ENCODE peak calls at places on chromosome 9, in five cellular contexts. X, Q, G, K and L are unnamed samples.
A peak's percentile ranks its signal among the peaks of the same experiment; 100 is the strongest.

GRCh38 chr9:2116073-2116472 is 100.9 kb downstream of the SMARCA2 start:
- DNase-seq in X (no peak), Q (peak; percentile 70), G (peak; percentile 67), K (no peak), L (no peak)

GRCh38 chr9:33233659-33234335 is 6.2 kb upstream of the SPINK4 start:
- DNase-seq in X (no peak), Q (no peak), G (no peak), K (no peak), L (peak; percentile 4)

GRCh38 chr9:129888085-129888808 is 53.0 kb downstream of the USP20 start:
- DNase-seq in X (no peak), Q (no peak), G (no peak), K (peak; percentile 100), L (peak; percentile 99)

GRCh38 chr9:126009047-126009446 is 261.9 kb downstream of the PBX3 start:
- DNase-seq in X (no peak), Q (no peak), G (peak; percentile 23), K (no peak), L (no peak)

GRCh38 chr9:125966456-125966855 is 219.3 kb downstream of the PBX3 start:
- DNase-seq in X (no peak), Q (no peak), G (no peak), K (no peak), L (no peak)

GRCh38 chr9:124203818-124204217 is 53.9 kb upstream of the NEK6 start:
- DNase-seq in X (no peak), Q (no peak), G (no peak), K (no peak), L (no peak)

GRCh38 chr9:72127753-72128152 is 21.5 kb upstream of the GDA start:
- DNase-seq in X (no peak), Q (no peak), G (no peak), K (no peak), L (no peak)

GRCh38 chr9:134732392-134733110 is 90.9 kb downstream of the COL5A1 start:
- DNase-seq in X (no peak), Q (no peak), G (no peak), K (no peak), L (no peak)

GRCh38 chr9:77092536-77092935 is 73.1 kb downstream of the FOXB2 start:
- DNase-seq in X (no peak), Q (no peak), G (peak; percentile 88), K (no peak), L (no peak)

GRCh38 chr9:4242239-4242638 is 57.6 kb downstream of the GLIS3 start:
- DNase-seq in X (no peak), Q (no peak), G (peak; percentile 40), K (no peak), L (no peak)

GRCh38 chr9:95218790-95219189 is 98.7 kb downstream of the FANCC start:
- DNase-seq in X (no peak), Q (no peak), G (peak; percentile 38), K (no peak), L (no peak)

GRCh38 chr9:30197954-30198353 is 2186.5 kb upstream of the ACO1 start:
- DNase-seq in X (no peak), Q (no peak), G (peak; percentile 40), K (no peak), L (no peak)

GRCh38 chr9:98182069-98182820 is 10.2 kb downstream of the CORO2A start:
- DNase-seq in X (no peak), Q (no peak), G (peak; percentile 61), K (no peak), L (no peak)

GRCh38 chr9:70044450-70045307 is 1.0 kb downstream of the MAMDC2 start:
- DNase-seq in X (peak; percentile 46), Q (peak; percentile 66), G (peak; percentile 73), K (no peak), L (peak; percentile 80)

GRCh38 chr9:113707953-113708695 is 168.0 kb upstream of the ZNF618 start:
- DNase-seq in X (no peak), Q (peak; percentile 24), G (no peak), K (no peak), L (no peak)

GRCh38 chr9:102652471-102652870 is 342.7 kb upstream of the CYLC2 start:
- DNase-seq in X (no peak), Q (no peak), G (no peak), K (no peak), L (no peak)

GRCh38 chr9:92764381-92764987 is at the start of gene BICD2:
- DNase-seq in X (no peak), Q (peak; percentile 60), G (no peak), K (no peak), L (no peak)

GRCh38 chr9:116990592-116990991 is 303.5 kb downstream of the TRIM32 start:
- DNase-seq in X (no peak), Q (no peak), G (no peak), K (no peak), L (no peak)

GRCh38 chr9:98707158-98708102 is 1.3 kb downstream of the GABBR2 start:
- DNase-seq in X (peak; percentile 79), Q (peak; percentile 86), G (peak; percentile 87), K (no peak), L (peak; percentile 12)

GRCh38 chr9:96136992-96137665 is 164.8 kb downstream of the HSD17B3 start:
- DNase-seq in X (no peak), Q (no peak), G (peak; percentile 31), K (peak; percentile 69), L (peak; percentile 92)

GRCh38 chr9:6354072-6354686 is 26.0 kb downstream of the TPD52L3 start:
- DNase-seq in X (peak; percentile 17), Q (peak; percentile 51), G (peak; percentile 73), K (peak; percentile 45), L (peak; percentile 67)

GRCh38 chr9:72477862-72478564 is 43.4 kb upstream of the TMC1 start:
- DNase-seq in X (no peak), Q (no peak), G (peak; percentile 89), K (no peak), L (no peak)

GRCh38 chr9:81381694-81382093 is 307.7 kb downstream of the TLE1 start:
- DNase-seq in X (no peak), Q (no peak), G (no peak), K (no peak), L (no peak)

GRCh38 chr9:98774746-98775145 is 21.6 kb downstream of the ANKS6 start:
- DNase-seq in X (no peak), Q (peak; percentile 72), G (no peak), K (no peak), L (no peak)

GRCh38 chr9:91799113-91799735 is 150.8 kb downstream of the ROR2 start:
- DNase-seq in X (no peak), Q (no peak), G (peak; percentile 27), K (no peak), L (no peak)

GRCh38 chr9:112443200-112443599 is 43.4 kb upstream of the KIAA1958 start:
- DNase-seq in X (no peak), Q (no peak), G (peak; percentile 7), K (no peak), L (peak; percentile 50)

GRCh38 chr9:69168709-69169217 is 5.3 kb upstream of the TJP2 start:
- DNase-seq in X (no peak), Q (peak; percentile 61), G (peak; percentile 79), K (no peak), L (peak; percentile 84)

GRCh38 chr9:7011395-7012067 is 253.8 kb downstream of the KDM4C start:
- DNase-seq in X (no peak), Q (no peak), G (no peak), K (peak; percentile 13), L (no peak)

GRCh38 chr9:2620876-2621677 is 510 bp upstream of the VLDLR start:
- DNase-seq in X (peak; percentile 59), Q (peak; percentile 86), G (peak; percentile 96), K (no peak), L (peak; percentile 8)

GRCh38 chr9:130239363-130239695 is 26.2 kb upstream of the HMCN2 start:
- DNase-seq in X (no peak), Q (no peak), G (no peak), K (no peak), L (no peak)

GRCh38 chr9:108363321-108363720 is 492.5 kb downstream of the ACTL7B start:
- DNase-seq in X (no peak), Q (no peak), G (no peak), K (no peak), L (no peak)

GRCh38 chr9:12735669-12736068 is 39.2 kb upstream of the LURAP1L start:
- DNase-seq in X (no peak), Q (no peak), G (no peak), K (peak; percentile 38), L (peak; percentile 53)

GRCh38 chr9:121059998-121060636 is 10.0 kb upstream of the C5 start:
- DNase-seq in X (peak; percentile 61), Q (no peak), G (peak; percentile 75), K (no peak), L (peak; percentile 71)
- H3K9ac ChIP-seq in X (no peak overlapping the region), Q (no peak overlapping the region), G (no peak overlapping the region), K (no peak overlapping the region), L (no peak overlapping the region)

DNA sequence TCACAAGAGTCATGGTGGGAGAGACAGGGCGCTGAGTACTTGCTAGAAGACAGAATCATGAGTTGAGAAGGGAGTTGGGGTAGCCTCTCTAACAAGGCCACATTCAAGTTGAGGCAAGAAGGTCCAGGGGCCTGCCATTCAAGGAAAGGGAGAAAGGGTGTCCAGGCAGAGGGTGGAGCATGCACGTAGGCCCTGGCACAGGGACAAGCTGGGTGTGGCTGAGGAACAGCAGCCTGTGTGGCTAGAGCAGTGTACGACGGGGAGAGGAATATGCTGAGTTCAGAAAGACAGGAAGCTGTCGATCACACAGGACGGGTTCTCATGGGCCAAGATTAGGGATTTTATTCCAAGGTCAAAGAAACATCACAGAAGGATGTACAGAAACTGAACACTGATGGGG is 16.9 kb downstream of the CDK5RAP2 start:
- DNase-seq in X (no peak), Q (no peak), G (no peak), K (no peak), L (no peak)
- H3K9ac ChIP-seq in X (no peak overlapping the region), Q (no peak overlapping the region), G (no peak overlapping the region), K (no peak overlapping the region), L (no peak overlapping the region)

GRCh38 chr9:127553793-127554192 is 58.3 kb upstream of the STXBP1 start:
- DNase-seq in X (no peak), Q (no peak), G (no peak), K (no peak), L (no peak)
- H3K9ac ChIP-seq in X (no peak overlapping the region), Q (no peak overlapping the region), G (no peak overlapping the region), K (no peak overlapping the region), L (no peak overlapping the region)

GRCh38 chr9:127530206-127530941 is 79.1 kb downstream of the LRSAM1 start:
- DNase-seq in X (no peak), Q (no peak), G (no peak), K (no peak), L (no peak)
- H3K9ac ChIP-seq in X (no peak overlapping the region), Q (no peak overlapping the region), G (no peak overlapping the region), K (no peak overlapping the region), L (no peak overlapping the region)

GRCh38 chr9:137761032-137761431 is 116.5 kb upstream of the CACNA1B start:
- DNase-seq in X (no peak), Q (no peak), G (no peak), K (peak; percentile 85), L (no peak)
- H3K9ac ChIP-seq in X (no peak overlapping the region), Q (no peak overlapping the region), G (no peak overlapping the region), K (peak overlapping the region; percentile 41), L (no peak overlapping the region)